ENCODE peak calls at places on chromosome 15, in ten cellular contexts. One of them, this sample, is unnamed.

GRCh38 chr15:63211549-63211948 is 22.1 kb downstream of the RAB8B start:
- DNase-seq in transverse colon: no peak
- DNase-seq in mesenteric fat pad: no peak
- DNase-seq in Panc1: no peak
- DNase-seq in naive B cell: no peak
- DNase-seq in GM13977: no peak
- DNase-seq in fibroblast of the conjunctiva: no peak
- DNase-seq in psoas muscle: no peak
- DNase-seq in AG09309: no peak
- DNase-seq in ovary: no peak
- DNase-seq in this sample: no peak

GRCh38 chr15:42344763-42345162 is 14.5 kb upstream of the CAPN3 start:
- DNase-seq in transverse colon: no peak
- DNase-seq in mesenteric fat pad: no peak
- DNase-seq in Panc1: no peak
- DNase-seq in naive B cell: no peak
- DNase-seq in GM13977: no peak
- DNase-seq in fibroblast of the conjunctiva: peak; percentile 26
- DNase-seq in psoas muscle: no peak
- DNase-seq in AG09309: peak; percentile 70
- DNase-seq in ovary: no peak
- DNase-seq in this sample: no peak

GRCh38 chr15:39291036-39291435 is 289.8 kb upstream of the THBS1 start:
- DNase-seq in transverse colon: no peak
- DNase-seq in mesenteric fat pad: no peak
- DNase-seq in Panc1: no peak
- DNase-seq in naive B cell: no peak
- DNase-seq in GM13977: no peak
- DNase-seq in fibroblast of the conjunctiva: no peak
- DNase-seq in psoas muscle: no peak
- DNase-seq in AG09309: no peak
- DNase-seq in ovary: no peak
- DNase-seq in this sample: no peak

GRCh38 chr15:100841426-100841825 is 38.2 kb upstream of the ALDH1A3 start:
- DNase-seq in transverse colon: no peak
- DNase-seq in mesenteric fat pad: no peak
- DNase-seq in Panc1: no peak
- DNase-seq in naive B cell: no peak
- DNase-seq in GM13977: no peak
- DNase-seq in fibroblast of the conjunctiva: no peak
- DNase-seq in psoas muscle: no peak
- DNase-seq in AG09309: no peak
- DNase-seq in ovary: no peak
- DNase-seq in this sample: no peak

GRCh38 chr15:59553879-59554735 is 57.5 kb upstream of the GCNT3 start:
- DNase-seq in transverse colon: no peak
- DNase-seq in mesenteric fat pad: no peak
- DNase-seq in Panc1: no peak
- DNase-seq in naive B cell: no peak
- DNase-seq in GM13977: no peak
- DNase-seq in fibroblast of the conjunctiva: no peak
- DNase-seq in psoas muscle: no peak
- DNase-seq in AG09309: peak; percentile 23
- DNase-seq in ovary: no peak
- DNase-seq in this sample: no peak

GRCh38 chr15:68989876-68990754 is 24.4 kb upstream of the NOX5 start:
- DNase-seq in transverse colon: no peak
- DNase-seq in mesenteric fat pad: no peak
- DNase-seq in Panc1: no peak
- DNase-seq in naive B cell: no peak
- DNase-seq in GM13977: no peak
- DNase-seq in fibroblast of the conjunctiva: no peak
- DNase-seq in psoas muscle: no peak
- DNase-seq in AG09309: no peak
- DNase-seq in ovary: no peak
- DNase-seq in this sample: no peak

GRCh38 chr15:49712846-49713450 is 92.1 kb downstream of the DTWD1 start:
- DNase-seq in transverse colon: no peak
- DNase-seq in mesenteric fat pad: no peak
- DNase-seq in Panc1: no peak
- DNase-seq in naive B cell: no peak
- DNase-seq in GM13977: no peak
- DNase-seq in fibroblast of the conjunctiva: no peak
- DNase-seq in psoas muscle: no peak
- DNase-seq in AG09309: no peak
- DNase-seq in ovary: no peak
- DNase-seq in this sample: no peak

GRCh38 chr15:67509918-67510317 is 11.0 kb upstream of the C15orf61 start:
- DNase-seq in transverse colon: no peak
- DNase-seq in mesenteric fat pad: no peak
- DNase-seq in Panc1: no peak
- DNase-seq in naive B cell: no peak
- DNase-seq in GM13977: no peak
- DNase-seq in fibroblast of the conjunctiva: no peak
- DNase-seq in psoas muscle: no peak
- DNase-seq in AG09309: no peak
- DNase-seq in ovary: no peak
- DNase-seq in this sample: no peak

GRCh38 chr15:29759596-29759995 is 62.7 kb downstream of the TJP1 start:
- DNase-seq in transverse colon: no peak
- DNase-seq in mesenteric fat pad: no peak
- DNase-seq in Panc1: no peak
- DNase-seq in naive B cell: no peak
- DNase-seq in GM13977: no peak
- DNase-seq in fibroblast of the conjunctiva: no peak
- DNase-seq in psoas muscle: no peak
- DNase-seq in AG09309: no peak
- DNase-seq in ovary: no peak
- DNase-seq in this sample: no peak

GRCh38 chr15:87863152-87863551 is 393.4 kb downstream of the NTRK3 start:
- DNase-seq in transverse colon: no peak
- DNase-seq in mesenteric fat pad: no peak
- DNase-seq in Panc1: no peak
- DNase-seq in naive B cell: no peak
- DNase-seq in GM13977: no peak
- DNase-seq in fibroblast of the conjunctiva: no peak
- DNase-seq in psoas muscle: no peak
- DNase-seq in AG09309: no peak
- DNase-seq in ovary: no peak
- DNase-seq in this sample: no peak

This sample was measured in left colon.